ENCODE peak calls at places on chromosomes 2 and 18, in six cellular contexts. V, Y, H, X, G and D are unnamed samples.

GRCh38 chr18:51480562-51481261 is 283.2 kb upstream of the MEX3C start:
- DNase-seq in V (no peak), Y (no peak), H (no peak), X (no peak), G (no peak), D (no peak)

GRCh38 chr2:52732849-52733395 is 1034.7 kb upstream of the CHAC2 start:
- DNase-seq in V (no peak), Y (no peak), H (no peak), X (no peak), G (no peak), D (no peak)

GRCh38 chr2:144660518-144661316 is 140.8 kb upstream of the ZEB2 start:
- DNase-seq in V (peak; percentile 30), Y (no peak), H (no peak), X (no peak), G (no peak), D (no peak)

GRCh38 chr18:55586841-55587240 is 1.2 kb downstream of the TCF4 start:
- DNase-seq in V (peak; percentile 53), Y (no peak), H (no peak), X (no peak), G (no peak), D (no peak)

GRCh38 chr2:40321822-40322221 is 130.1 kb downstream of the SLC8A1 start:
- DNase-seq in V (no peak), Y (no peak), H (no peak), X (no peak), G (no peak), D (no peak)

GRCh38 chr2:231099918-231100317 is 24.9 kb downstream of the HTR2B start:
- DNase-seq in V (no peak), Y (no peak), H (no peak), X (no peak), G (no peak), D (no peak)

GRCh38 chr2:238449909-238450417 is 23.2 kb downstream of the ASB1 start:
- DNase-seq in V (peak; percentile 51), Y (no peak), H (peak; percentile 69), X (peak; percentile 90), G (no peak), D (no peak)

GRCh38 chr2:62931536-62931935 is 119.1 kb upstream of the OTX1 start:
- DNase-seq in V (peak; percentile 54), Y (no peak), H (no peak), X (no peak), G (no peak), D (no peak)

GRCh38 chr2:61705625-61706024 is 148.2 kb downstream of the FAM161A start:
- DNase-seq in V (no peak), Y (no peak), H (no peak), X (no peak), G (no peak), D (no peak)

GRCh38 chr2:28633739-28634138 is 117.9 kb upstream of the PPP1CB start:
- DNase-seq in V (peak; percentile 90), Y (no peak), H (no peak), X (no peak), G (no peak), D (peak; percentile 62)

GRCh38 chr2:136653836-136654235 is 111.5 kb upstream of the THSD7B start:
- DNase-seq in V (no peak), Y (no peak), H (no peak), X (no peak), G (no peak), D (no peak)

GRCh38 chr2:56465491-56465890 is 281.7 kb downstream of the CCDC85A start:
- DNase-seq in V (no peak), Y (no peak), H (no peak), X (no peak), G (no peak), D (no peak)

GRCh38 chr18:63444567-63444966 is 22.3 kb upstream of the VPS4B start:
- DNase-seq in V (peak; percentile 72), Y (no peak), H (no peak), X (no peak), G (no peak), D (no peak)

GRCh38 chr2:207082619-207083018 is 83.1 kb downstream of the KLF7 start:
- DNase-seq in V (no peak), Y (no peak), H (no peak), X (no peak), G (no peak), D (no peak)

GRCh38 chr2:46296216-46296839 is 879 bp upstream of the EPAS1 start:
- DNase-seq in V (no peak), Y (no peak), H (peak; percentile 32), X (peak; percentile 79), G (no peak), D (peak; percentile 68)

GRCh38 chr2:172929644-172930043 is 146.0 kb upstream of the MAP3K20 start:
- DNase-seq in V (no peak), Y (no peak), H (no peak), X (no peak), G (no peak), D (no peak)

GRCh38 chr2:155099784-155100183 is 401.3 kb downstream of the KCNJ3 start:
- DNase-seq in V (no peak), Y (no peak), H (no peak), X (no peak), G (no peak), D (no peak)

GRCh38 chr2:112006076-112006410 is 49.0 kb upstream of the TMEM87B start:
- DNase-seq in V (peak; percentile 53), Y (no peak), H (no peak), X (no peak), G (no peak), D (no peak)

GRCh38 chr2:136141510-136142154 is 23.7 kb upstream of the CXCR4 start:
- DNase-seq in V (no peak), Y (no peak), H (no peak), X (no peak), G (no peak), D (no peak)

GRCh38 chr18:11322006-11322405 is 172.6 kb upstream of the PIEZO2 start:
- DNase-seq in V (peak; percentile 12), Y (no peak), H (no peak), X (no peak), G (no peak), D (no peak)

GRCh38 chr2:152071518-152071917 is 27.3 kb downstream of the CACNB4 start:
- DNase-seq in V (no peak), Y (no peak), H (no peak), X (no peak), G (no peak), D (no peak)

GRCh38 chr18:75586576-75586975 is 159.1 kb upstream of the SMIM21 start:
- DNase-seq in V (no peak), Y (no peak), H (no peak), X (no peak), G (no peak), D (no peak)

GRCh38 chr18:11488175-11488574 is 121.2 kb upstream of the SLC35G4 start:
- DNase-seq in V (peak; percentile 41), Y (no peak), H (no peak), X (no peak), G (no peak), D (no peak)

GRCh38 chr2:55490554-55490953 is 29.0 kb upstream of the CFAP36 start:
- DNase-seq in V (peak; percentile 82), Y (no peak), H (peak; percentile 26), X (no peak), G (no peak), D (peak; percentile 44)

GRCh38 chr2:200042944-200043343 is 87.6 kb downstream of the MAIP1 start:
- DNase-seq in V (peak; percentile 89), Y (no peak), H (no peak), X (no peak), G (no peak), D (no peak)

GRCh38 chr2:7031424-7032245 is 114.4 kb downstream of the RNF144A start:
- DNase-seq in V (no peak), Y (no peak), H (no peak), X (peak; percentile 68), G (peak; percentile 90), D (no peak)

GRCh38 chr2:107553534-107553933 is 273.2 kb upstream of the RGPD4 start:
- DNase-seq in V (no peak), Y (no peak), H (no peak), X (no peak), G (no peak), D (no peak)

GRCh38 chr2:15782009-15782751 is 158.2 kb upstream of the MYCN start:
- DNase-seq in V (no peak), Y (no peak), H (no peak), X (no peak), G (no peak), D (no peak)

GRCh38 chr2:24856791-24857211 is 63.2 kb downstream of the ADCY3 start:
- DNase-seq in V (no peak), Y (no peak), H (no peak), X (no peak), G (no peak), D (no peak)

GRCh38 chr2:58045580-58046334 is 849 bp upstream of the VRK2 start:
- DNase-seq in V (no peak), Y (no peak), H (no peak), X (no peak), G (no peak), D (no peak)

GRCh38 chr2:58047373-58047674 is 718 bp downstream of the VRK2 start:
- DNase-seq in V (no peak), Y (no peak), H (no peak), X (no peak), G (no peak), D (no peak)

GRCh38 chr2:58047969-58048368 is 1.4 kb downstream of the VRK2 start:
- DNase-seq in V (no peak), Y (no peak), H (no peak), X (no peak), G (no peak), D (no peak)

GRCh38 chr2:58046335-58046584 is 346 bp upstream of the VRK2 start:
- DNase-seq in V (no peak), Y (no peak), H (no peak), X (no peak), G (no peak), D (no peak)

GRCh38 chr2:58046585-58047372 is at the start of gene VRK2:
- DNase-seq in V (peak; percentile 87), Y (peak; percentile 74), H (peak; percentile 69), X (peak; percentile 93), G (peak; percentile 90), D (peak; percentile 84)
- TF ChIP-seq POLR2A in V (peak; percentile 56), Y (peak; percentile 80), H (peak; percentile 25), X (peak; percentile 50), G (peak; percentile 71), D (peak; percentile 44)

DNA sequence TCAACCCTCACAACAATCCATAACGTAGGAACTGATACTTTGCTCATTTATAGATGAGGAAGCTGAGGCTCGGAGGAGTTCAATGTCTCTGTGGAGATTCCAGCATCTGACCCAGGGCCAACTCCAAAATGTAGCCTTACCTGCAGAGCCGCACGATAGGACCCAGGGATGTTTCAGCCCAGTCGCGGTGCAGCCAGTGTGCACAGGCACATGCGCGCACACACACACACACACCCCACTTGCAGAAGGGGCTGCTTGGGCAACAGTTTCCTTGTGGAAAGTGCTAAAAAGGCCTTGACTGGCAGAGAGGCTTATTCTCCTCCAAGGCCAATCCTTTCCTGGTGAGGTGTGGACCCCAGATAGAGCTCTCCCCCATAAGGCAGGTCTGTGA is 101.7 kb downstream of the ZFP36L2 start:
- DNase-seq in V (no peak), Y (no peak), H (no peak), X (peak; percentile 53), G (no peak), D (no peak)
- H3K4me1 ChIP-seq in V (peaks cover 5% of the 10 kb centered on the region), Y (peaks cover 2% of the 10 kb centered on the region), H (no peaks in the 10 kb centered on the region), X (peaks cover 21% of the 10 kb centered on the region), G (peaks cover 21% of the 10 kb centered on the region), D (peaks cover 2% of the 10 kb centered on the region)

GRCh38 chr2:170377469-170378207 is 199.7 kb downstream of the MYO3B start:
- DNase-seq in V (no peak), Y (no peak), H (no peak), X (no peak), G (no peak), D (no peak)
- TF ChIP-seq POLR2A in V (no peak), Y (no peak), H (no peak), X (no peak), G (no peak), D (no peak)

GRCh38 chr18:59884331-59884730 is 15.5 kb upstream of the PMAIP1 start:
- DNase-seq in V (no peak), Y (no peak), H (no peak), X (no peak), G (no peak), D (no peak)
- H3K4me1 ChIP-seq in V (peaks cover 17% of the 10 kb centered on the region), Y (peaks cover 12% of the 10 kb centered on the region), H (no peaks in the 10 kb centered on the region), X (peaks cover 16% of the 10 kb centered on the region), G (peaks cover 16% of the 10 kb centered on the region), D (no peaks in the 10 kb centered on the region)